ENCODE peak calls at places on chromosome 17, in nine cellular contexts. L is uterus; I is neural progenitor cell; Z is psoas muscle; P is heart left ventricle; G is A549; C is CD8-positive, alpha-beta memory T cell; U is CD8-positive, alpha-beta T cell; K is kidney. W is an unnamed sample.

GRCh38 chr17:82881900-82882714 is 42.3 kb upstream of the ZNF750 start:
- DNase-seq in L (peak; percentile 68), I (no peak), Z (peak; percentile 67), P (peak; percentile 51), G (no peak), C (no peak), U (no peak), K (peak; percentile 80), W (no peak)

GRCh38 chr17:36072431-36073121 is 8.5 kb downstream of the CCL18 start:
- DNase-seq in L (peak; percentile 22), I (peak; percentile 86), Z (peak; percentile 22), P (no peak), G (peak; percentile 70), C (peak; percentile 60), U (peak; percentile 37), K (no peak), W (no peak)

GRCh38 chr17:33520404-33521032 is 227.4 kb upstream of the ASIC2 start:
- DNase-seq in L (peak; percentile 44), I (peak; percentile 74), Z (peak; percentile 18), P (no peak), G (peak; percentile 61), C (no peak), U (peak; percentile 21), K (no peak), W (peak; percentile 9)

GRCh38 chr17:81409190-81409935 is 14.1 kb downstream of the BAHCC1 start:
- DNase-seq in L (no peak), I (peak; percentile 75), Z (no peak), P (no peak), G (no peak), C (no peak), U (no peak), K (no peak), W (no peak)

GRCh38 chr17:45432405-45433113 is at the start of gene ARHGAP27:
- DNase-seq in L (no peak), I (peak; percentile 54), Z (peak; percentile 62), P (peak; percentile 78), G (no peak), C (no peak), U (no peak), K (peak; percentile 89), W (no peak)

GRCh38 chr17:42531455-42532354 is 4.3 kb upstream of the NAGLU start:
- DNase-seq in L (peak; percentile 75), I (peak; percentile 87), Z (peak; percentile 69), P (peak; percentile 74), G (no peak), C (peak; percentile 54), U (peak; percentile 37), K (peak; percentile 89), W (peak; percentile 27)

GRCh38 chr17:68771867-68772515 is 170.8 kb upstream of the FAM20A start:
- DNase-seq in L (no peak), I (peak; percentile 61), Z (no peak), P (no peak), G (peak; percentile 54), C (no peak), U (no peak), K (no peak), W (no peak)

GRCh38 chr17:57256708-57257112 is 387 bp downstream of the MSI2 start:
- DNase-seq in L (no peak), I (peak; percentile 52), Z (no peak), P (peak; percentile 39), G (no peak), C (peak; percentile 27), U (peak; percentile 16), K (no peak), W (no peak)

GRCh38 chr17:55420776-55421178 is 858 bp downstream of the MMD start:
- DNase-seq in L (peak; percentile 36), I (peak; percentile 49), Z (peak; percentile 42), P (peak; percentile 66), G (peak; percentile 41), C (peak; percentile 32), U (peak; percentile 7), K (peak; percentile 83), W (no peak)

GRCh38 chr17:47698749-47699535 is 5.0 kb downstream of the TBKBP1 start:
- DNase-seq in L (peak; percentile 61), I (peak; percentile 75), Z (peak; percentile 51), P (peak; percentile 52), G (peak; percentile 97), C (peak; percentile 64), U (peak; percentile 78), K (peak; percentile 77), W (peak; percentile 55)

GRCh38 chr17:73140531-73140930 is 24.3 kb upstream of the SSTR2 start:
- DNase-seq in L (no peak), I (no peak), Z (no peak), P (no peak), G (no peak), C (no peak), U (no peak), K (no peak), W (no peak)

GRCh38 chr17:614637-615546 is 99.7 kb downstream of the VPS53 start:
- DNase-seq in L (no peak), I (no peak), Z (no peak), P (no peak), G (no peak), C (no peak), U (no peak), K (no peak), W (no peak)

GRCh38 chr17:66893382-66893781 is 58.5 kb downstream of the CACNG5 start:
- DNase-seq in L (no peak), I (no peak), Z (no peak), P (no peak), G (no peak), C (no peak), U (no peak), K (no peak), W (no peak)

GRCh38 chr17:81384929-81385319 is 10.3 kb upstream of the BAHCC1 start:
- DNase-seq in L (peak; percentile 26), I (no peak), Z (no peak), P (no peak), G (no peak), C (no peak), U (no peak), K (no peak), W (no peak)

GRCh38 chr17:56441331-56441730 is 152.2 kb upstream of the NOG start:
- DNase-seq in L (no peak), I (no peak), Z (no peak), P (no peak), G (no peak), C (no peak), U (no peak), K (no peak), W (no peak)

GRCh38 chr17:39450051-39450450 is 1.0 kb downstream of the MED1 start:
- DNase-seq in L (no peak), I (no peak), Z (no peak), P (no peak), G (no peak), C (no peak), U (no peak), K (no peak), W (no peak)

GRCh38 chr17:38424297-38424972 is 3.8 kb upstream of the ARHGAP23 start:
- DNase-seq in L (no peak), I (no peak), Z (no peak), P (no peak), G (no peak), C (no peak), U (no peak), K (no peak), W (no peak)
- H3K27ac ChIP-seq in L (peak overlapping the region; percentile 97), I (no peak overlapping the region), Z (no peak overlapping the region), P (peak overlapping the region; percentile 96), G (no peak overlapping the region), C (no peak overlapping the region), U (no peak overlapping the region), K (peak overlapping the region; percentile 33), W (no peak overlapping the region)

DNA sequence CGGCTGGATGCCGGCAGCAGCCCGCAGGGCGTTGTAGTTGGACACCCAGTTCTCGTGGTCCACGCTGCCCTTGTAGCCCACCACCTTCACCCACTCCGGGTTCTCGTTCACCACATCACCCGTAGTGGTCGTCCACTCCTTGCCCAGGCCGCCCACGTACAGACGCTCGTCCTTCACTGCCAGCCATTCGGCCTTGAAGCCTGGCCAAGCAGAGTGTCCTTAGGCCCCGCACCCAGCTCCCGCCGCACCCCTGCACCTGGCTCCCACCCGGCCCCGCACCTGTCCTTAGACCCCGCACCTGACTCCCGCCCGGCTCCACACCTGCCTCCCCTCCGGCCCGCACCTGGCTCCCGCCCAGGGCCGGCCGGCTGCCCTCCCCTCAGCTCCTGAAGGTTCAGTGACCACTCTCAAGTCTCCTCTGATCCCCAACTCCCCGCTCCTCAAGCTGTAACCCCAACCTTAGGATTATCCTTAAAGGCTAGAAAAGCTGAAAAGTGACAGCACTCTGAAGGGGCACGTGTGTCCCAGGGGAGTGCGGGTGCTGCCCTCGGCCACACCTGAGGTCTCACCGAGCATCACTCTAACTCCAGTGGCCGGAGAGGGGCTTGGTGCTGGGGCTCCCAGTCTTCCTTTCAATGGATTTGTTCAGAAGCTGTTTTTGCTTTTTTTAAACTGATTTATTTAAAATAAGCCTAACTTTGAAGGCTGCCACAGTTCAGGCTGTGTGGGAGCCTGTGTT is 14.4 kb downstream of the CANT1 start:
- DNase-seq in L (peak; percentile 14), I (no peak), Z (no peak), P (no peak), G (no peak), C (no peak), U (no peak), K (peak; percentile 81), W (no peak)
- H3K27ac ChIP-seq in L (no peak overlapping the region), I (no peak overlapping the region), Z (no peak overlapping the region), P (no peak overlapping the region), G (no peak overlapping the region), C (no peak overlapping the region), U (no peak overlapping the region), K (no peak overlapping the region), W (no peak overlapping the region)

DNA sequence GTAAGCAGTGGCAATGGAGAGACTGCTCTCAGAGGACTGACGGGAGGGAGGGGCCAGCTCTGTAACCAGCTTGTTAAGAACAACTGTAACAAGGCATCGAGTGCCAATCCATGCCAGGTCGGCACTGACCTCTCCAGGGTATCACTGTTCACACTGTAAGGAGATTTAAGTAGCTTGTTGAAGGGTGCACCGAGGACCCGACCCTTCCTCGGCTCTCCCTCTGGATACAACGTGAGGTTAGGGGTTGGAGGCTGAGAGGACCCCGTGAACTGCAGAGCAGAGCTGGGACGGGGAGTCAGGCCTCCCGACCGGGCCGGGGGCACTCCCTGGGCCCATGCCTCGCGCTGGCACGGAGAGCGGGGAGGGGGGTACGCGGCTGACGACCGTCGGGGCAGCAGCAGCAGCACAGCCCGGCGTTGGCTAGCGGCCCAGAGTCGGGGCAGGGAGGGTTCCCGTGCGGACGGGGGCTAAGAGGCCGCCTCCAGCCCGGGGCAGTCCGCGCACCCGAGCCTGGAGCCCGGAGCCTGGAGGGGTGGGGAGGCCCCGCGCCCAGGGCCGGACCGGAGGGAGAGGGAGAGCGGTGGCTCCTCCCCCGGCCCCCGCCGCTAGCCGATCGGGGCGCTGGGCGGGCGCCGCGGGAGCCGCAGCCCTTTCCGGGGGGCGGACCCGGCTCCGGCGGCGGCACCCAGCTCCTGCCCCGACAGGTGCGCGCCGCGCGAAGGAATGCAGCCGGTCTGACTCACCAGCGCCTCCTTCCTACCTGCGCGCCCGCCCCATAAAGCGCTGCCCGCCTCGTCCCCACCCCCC is at the start of gene ITGB4:
- DNase-seq in L (peak; percentile 25), I (peak; percentile 80), Z (no peak), P (no peak), G (peak; percentile 75), C (peak; percentile 70), U (peak; percentile 53), K (peak; percentile 94), W (peak; percentile 41)
- H3K27ac ChIP-seq in L (peak within 1 kb of the TSS; percentile 61), I (no peak within 1 kb of the TSS), Z (peak within 1 kb of the TSS; percentile 23), P (peak within 1 kb of the TSS; percentile 67), G (peak within 1 kb of the TSS; percentile 93), C (no peak within 1 kb of the TSS), U (no peak within 1 kb of the TSS), K (peak within 1 kb of the TSS; percentile 57), W (peak within 1 kb of the TSS; percentile 92)

GRCh38 chr17:3590768-3591167 is 18.4 kb downstream of the TRPV1 start:
- DNase-seq in L (no peak), I (no peak), Z (no peak), P (no peak), G (no peak), C (no peak), U (no peak), K (no peak), W (no peak)
- H3K27ac ChIP-seq in L (no peak overlapping the region), I (no peak overlapping the region), Z (no peak overlapping the region), P (no peak overlapping the region), G (no peak overlapping the region), C (no peak overlapping the region), U (no peak overlapping the region), K (no peak overlapping the region), W (no peak overlapping the region)